ENCODE peak calls at places on chromosomes 4 and X, in six cellular contexts. A is Peyer's patch, E is endodermal cell, B is WERI-Rb-1, S is uterus, N is GM23338. V is an unnamed sample. For H3K36me3, the result is how much of the 10 kb centered on the place peaks cover.

GRCh38 chr4:57080781-57081650 is 29.2 kb downstream of the IGFBP7 start:
- DNase-seq in A (no peak), E (no peak), B (no peak), S (no peak), N (no peak), V (no peak)

GRCh38 chr4:109574443-109574850 is 14.4 kb downstream of the MCUB start:
- DNase-seq in A (no peak), E (no peak), B (no peak), S (no peak), N (peak), V (no peak)

GRCh38 chr4:1961563-1961962 is 47.2 kb downstream of the NELFA start:
- DNase-seq in A (no peak), E (no peak), B (no peak), S (no peak), N (no peak), V (peak)

GRCh38 chrX:103170216-103170615 is 44.7 kb upstream of the BEX4 start:
- DNase-seq in A (no peak), E (no peak), B (no peak), S (no peak), N (no peak), V (no peak)

GRCh38 chrX:3592184-3592583 is 121.3 kb downstream of the PRKX start:
- DNase-seq in A (no peak), E (peak), B (no peak), S (no peak), N (peak), V (no peak)

GRCh38 chr4:1490906-1491629 is 84.8 kb upstream of the NKX1-1 start:
- DNase-seq in A (no peak), E (peak), B (no peak), S (peak), N (no peak), V (peak)

GRCh38 chr4:19739101-19739651 is 512.5 kb upstream of the SLIT2 start:
- DNase-seq in A (no peak), E (no peak), B (no peak), S (no peak), N (no peak), V (no peak)

GRCh38 chr4:136741468-136741867 is 790.8 kb downstream of the PCDH18 start:
- DNase-seq in A (no peak), E (no peak), B (no peak), S (no peak), N (no peak), V (no peak)

GRCh38 chr4:30948653-30949052 is 228.5 kb downstream of the PCDH7 start:
- DNase-seq in A (no peak), E (no peak), B (no peak), S (no peak), N (no peak), V (no peak)

GRCh38 chr4:2142630-2143427 is 83.7 kb downstream of the NAT8L start:
- DNase-seq in A (no peak), E (no peak), B (no peak), S (no peak), N (no peak), V (no peak)

GRCh38 chr4:127648061-127648460 is 15.3 kb downstream of the INTU start:
- DNase-seq in A (no peak), E (no peak), B (no peak), S (no peak), N (no peak), V (no peak)

GRCh38 chrX:82134378-82134777 is 932.5 kb downstream of the SH3BGRL start:
- DNase-seq in A (no peak), E (no peak), B (no peak), S (no peak), N (no peak), V (no peak)

GRCh38 chr4:153488006-153488718 is 22.0 kb downstream of the TMEM131L start:
- DNase-seq in A (peak), E (peak), B (no peak), S (no peak), N (no peak), V (no peak)

GRCh38 chrX:68440940-68441339 is 7.6 kb upstream of the OPHN1 start:
- DNase-seq in A (no peak), E (no peak), B (no peak), S (peak), N (no peak), V (peak)

GRCh38 chr4:70559216-70559830 is 32.7 kb upstream of the AMBN start:
- DNase-seq in A (peak), E (peak), B (peak), S (peak), N (peak), V (peak)

GRCh38 chrX:103585421-103586313 is at the start of gene TCEAL4:
- DNase-seq in A (peak), E (peak), B (peak), S (peak), N (peak), V (peak)

GRCh38 chr4:183249854-183250253 is 70.2 kb downstream of the CLDN22 start:
- DNase-seq in A (no peak), E (no peak), B (peak), S (no peak), N (peak), V (no peak)

GRCh38 chr4:89416968-89417367 is 109.4 kb upstream of the GPRIN3 start:
- DNase-seq in A (no peak), E (no peak), B (no peak), S (no peak), N (no peak), V (no peak)

GRCh38 chr4:10015140-10015753 is 6.0 kb downstream of the SLC2A9 start:
- DNase-seq in A (no peak), E (peak), B (peak), S (no peak), N (peak), V (no peak)

GRCh38 chrX:39559229-39559628 is 538.5 kb downstream of the BCOR start:
- DNase-seq in A (no peak), E (no peak), B (no peak), S (no peak), N (no peak), V (no peak)

GRCh38 chr4:45155081-45155777 is 428.9 kb upstream of the GNPDA2 start:
- DNase-seq in A (no peak), E (no peak), B (no peak), S (no peak), N (no peak), V (no peak)

GRCh38 chr4:65538571-65538970 is 131.7 kb downstream of the EPHA5 start:
- DNase-seq in A (no peak), E (no peak), B (no peak), S (no peak), N (no peak), V (no peak)

GRCh38 chrX:55039471-55039870 is 8.7 kb upstream of the ALAS2 start:
- DNase-seq in A (no peak), E (no peak), B (no peak), S (no peak), N (no peak), V (no peak)

GRCh38 chrX:12975670-12975965 is 708 bp downstream of the TMSB4X start:
- DNase-seq in A (peak), E (no peak), B (peak), S (no peak), N (no peak), V (no peak)

GRCh38 chrX:29470029-29470428 is 745.3 kb upstream of the MAGEB2 start:
- DNase-seq in A (no peak), E (no peak), B (no peak), S (no peak), N (no peak), V (no peak)

GRCh38 chr4:107153956-107154355 is 117.8 kb upstream of the DKK2 start:
- DNase-seq in A (no peak), E (no peak), B (no peak), S (no peak), N (peak), V (no peak)

GRCh38 chr4:152281822-152282221 is 254.1 kb downstream of the FBXW7 start:
- DNase-seq in A (no peak), E (no peak), B (no peak), S (no peak), N (no peak), V (no peak)

GRCh38 chrX:75642811-75643361 is 120.0 kb upstream of the ZDHHC15 start:
- DNase-seq in A (no peak), E (no peak), B (no peak), S (no peak), N (no peak), V (no peak)

GRCh38 chrX:19889582-19890342 is 2.4 kb upstream of the SH3KBP1 start:
- DNase-seq in A (no peak), E (peak), B (peak), S (no peak), N (no peak), V (no peak)

GRCh38 chr4:98117363-98117762 is 25.9 kb downstream of the STPG2 start:
- DNase-seq in A (no peak), E (no peak), B (no peak), S (no peak), N (no peak), V (no peak)

GRCh38 chrX:105150557-105150956 is 69.9 kb downstream of the TEX13A start:
- DNase-seq in A (no peak), E (no peak), B (no peak), S (no peak), N (no peak), V (no peak)

GRCh38 chr4:3402409-3403103 is 39.2 kb upstream of the HGFAC start:
- DNase-seq in A (no peak), E (no peak), B (no peak), S (no peak), N (no peak), V (peak)

GRCh38 chr4:3404546-3404945 is 37.2 kb upstream of the HGFAC start:
- DNase-seq in A (no peak), E (no peak), B (peak), S (peak), N (no peak), V (no peak)

GRCh38 chr4:3401436-3402171 is 40.2 kb upstream of the HGFAC start:
- DNase-seq in A (no peak), E (no peak), B (no peak), S (no peak), N (no peak), V (no peak)

GRCh38 chr4:3405176-3405575 is 36.6 kb upstream of the HGFAC start:
- DNase-seq in A (no peak), E (no peak), B (peak), S (peak), N (no peak), V (peak)

DNA sequence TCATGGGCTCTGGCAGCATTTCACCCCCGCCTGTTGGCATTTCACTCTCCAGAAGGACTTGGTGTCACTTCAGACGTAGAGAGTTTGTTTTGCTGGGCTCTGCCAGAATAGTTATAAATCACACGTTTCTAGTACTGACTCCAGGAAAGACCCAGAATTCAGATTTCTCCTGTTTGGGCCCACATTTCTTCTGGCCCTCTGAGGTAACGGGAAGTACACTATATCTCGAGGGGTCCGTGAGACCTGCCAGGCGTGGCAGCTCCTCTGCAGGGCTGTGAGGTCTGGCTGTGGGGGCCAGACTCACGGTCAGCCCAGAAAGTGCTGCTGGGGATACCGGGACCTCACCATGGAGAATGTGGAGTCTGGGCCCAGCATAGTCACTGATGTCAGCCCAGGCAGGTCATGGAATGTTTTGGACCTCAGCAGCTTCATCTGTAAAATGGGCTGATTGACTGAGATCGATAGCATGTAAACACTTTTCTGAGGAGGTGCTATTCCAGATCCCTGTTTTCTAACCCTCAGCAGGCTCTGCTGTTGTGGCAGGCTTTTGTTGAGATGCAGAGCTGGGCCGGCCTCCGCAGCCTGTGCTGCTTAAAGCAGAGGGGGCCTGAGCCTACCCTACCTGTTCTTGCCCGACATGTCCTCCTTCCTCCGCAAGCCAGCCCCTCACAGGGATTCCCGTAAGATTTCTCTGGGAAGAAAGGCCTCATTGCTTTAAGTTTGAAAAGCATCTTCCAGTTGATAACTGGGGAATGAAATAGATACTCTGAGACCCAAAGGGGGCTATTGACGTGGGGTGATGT is 38.5 kb upstream of the HGFAC start:
- DNase-seq in A (no peak), E (no peak), B (no peak), S (no peak), N (no peak), V (peak)
- H3K36me3 ChIP-seq in A (under half), E (under half), B (under half), S (under half), N (under half), V (under half)

GRCh38 chrX:139198936-139199335 is 331.6 kb upstream of the F9 start:
- DNase-seq in A (no peak), E (no peak), B (no peak), S (no peak), N (no peak), V (no peak)

GRCh38 chrX:139194571-139195280 is 335.8 kb upstream of the F9 start:
- DNase-seq in A (no peak), E (peak), B (no peak), S (no peak), N (peak), V (no peak)

GRCh38 chrX:139199945-139200344 is 330.6 kb upstream of the F9 start:
- DNase-seq in A (no peak), E (no peak), B (no peak), S (no peak), N (no peak), V (no peak)

GRCh38 chrX:139200346-139200745 is 330.2 kb upstream of the F9 start:
- DNase-seq in A (no peak), E (no peak), B (no peak), S (no peak), N (no peak), V (no peak)

DNA sequence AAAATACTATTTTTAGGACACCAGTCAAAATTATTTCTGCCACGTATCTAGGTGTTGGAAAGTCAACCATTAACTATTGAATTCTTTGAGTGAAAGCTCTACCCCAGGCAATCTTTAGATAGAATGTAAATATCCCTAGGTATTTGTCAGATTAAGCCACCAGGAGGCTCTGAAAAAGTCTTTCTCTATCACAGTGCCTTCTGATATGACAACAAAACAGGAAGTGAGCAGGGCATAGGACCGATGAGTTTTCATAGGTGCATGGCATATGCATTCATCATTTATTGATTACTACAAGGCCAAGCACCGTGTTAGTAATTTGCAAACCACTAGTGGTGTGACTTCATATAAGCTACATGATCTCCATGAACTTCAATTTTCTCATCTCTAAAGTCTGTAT is 333.6 kb upstream of the F9 start:
- DNase-seq in A (no peak), E (no peak), B (no peak), S (no peak), N (no peak), V (no peak)
- TF ChIP-seq CTCF in A (no peak), E (peak), B (no peak), S (no peak), N (no peak), V (no peak)

GRCh38 chr4:122851568-122851967 is 24.9 kb downstream of the FGF2 start:
- DNase-seq in A (no peak), E (no peak), B (no peak), S (no peak), N (no peak), V (no peak)
- H3K36me3 ChIP-seq in A (under half), E (under half), B (under half), S (under half), N (under half), V (under half)

DNA sequence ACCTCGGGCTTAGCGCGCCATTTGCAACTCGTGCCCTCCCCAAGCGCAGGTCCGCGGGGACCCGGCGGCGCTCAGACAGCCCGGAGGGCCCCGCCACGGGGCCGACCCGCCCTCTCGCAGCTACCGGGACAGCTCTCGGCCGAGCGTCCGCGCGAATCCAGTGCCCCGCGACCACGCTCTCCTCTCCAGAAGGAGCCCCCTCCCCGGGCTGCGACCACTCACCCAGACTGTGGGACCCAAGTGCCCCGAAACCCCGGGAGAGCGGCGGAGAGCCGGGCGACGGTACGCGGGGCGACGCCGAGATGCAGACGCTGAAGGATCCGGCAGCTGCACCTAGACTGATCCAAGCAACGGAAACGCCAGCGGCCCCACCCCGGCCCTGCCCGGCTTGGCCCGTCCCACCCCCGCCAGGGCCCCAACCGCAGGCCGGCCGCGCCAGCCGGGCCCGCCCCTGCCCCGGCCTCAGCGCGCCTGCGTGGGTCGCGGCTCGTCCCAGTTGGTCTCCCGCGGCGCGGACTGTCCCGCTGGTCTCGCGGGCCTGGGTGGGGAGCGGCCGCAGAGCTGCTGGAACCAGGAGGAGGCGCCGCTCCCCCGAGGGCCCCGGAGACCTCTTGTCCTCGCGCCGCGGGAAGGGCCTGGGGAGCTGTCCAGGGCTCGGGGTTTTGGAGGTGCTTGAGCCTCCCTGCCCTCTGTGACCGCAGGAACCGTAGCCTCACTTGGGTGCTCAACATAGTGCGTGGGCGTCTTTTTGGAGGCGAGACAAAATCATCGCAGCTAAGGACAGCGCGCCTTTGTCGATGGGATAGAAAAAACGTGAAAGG is at the start of gene ANXA5:
- DNase-seq in A (peak), E (peak), B (peak), S (peak), N (peak), V (peak)
- TF ChIP-seq CTCF in A (no peak), E (peak), B (peak), S (peak), N (peak), V (peak)

GRCh38 chr4:110615366-110616161 is 7.3 kb downstream of the PITX2 start:
- DNase-seq in A (no peak), E (peak), B (no peak), S (no peak), N (peak), V (no peak)

GRCh38 chr4:110618091-110619000 is 4.5 kb downstream of the PITX2 start:
- DNase-seq in A (no peak), E (peak), B (no peak), S (no peak), N (peak), V (no peak)

GRCh38 chr4:110616162-110617062 is 6.5 kb downstream of the PITX2 start:
- DNase-seq in A (no peak), E (peak), B (no peak), S (no peak), N (peak), V (no peak)

GRCh38 chr4:110619001-110619350 is 3.9 kb downstream of the PITX2 start:
- DNase-seq in A (no peak), E (no peak), B (no peak), S (no peak), N (no peak), V (no peak)

GRCh38 chr4:110617095-110617494 is 5.8 kb downstream of the PITX2 start:
- DNase-seq in A (no peak), E (no peak), B (no peak), S (no peak), N (no peak), V (no peak)
- H3K36me3 ChIP-seq in A (under half), E (under half), B (under half), S (under half), N (under half), V (under half)

GRCh38 chr4:189802884-189803283 is 137.8 kb upstream of the FRG1 start:
- DNase-seq in A (no peak), E (peak), B (no peak), S (no peak), N (peak), V (no peak)
- TF ChIP-seq CTCF in A (no peak), E (peak), B (peak), S (no peak), N (peak), V (no peak)

V was measured in tibial artery.